ENCODE peak calls at places on chromosome 18, in four cellular contexts. B, A, I and N are unnamed samples.

GRCh38 chr18:7741640-7742039 is 174.5 kb downstream of the PTPRM start:
- DNase-seq in B (no peak), A (no peak), I (no peak), N (no peak)

GRCh38 chr18:56468379-56468778 is 170.0 kb downstream of the TXNL1 start:
- DNase-seq in A (no peak), I (no peak), B (no peak), N (no peak)

GRCh38 chr18:39448942-39449341 is 1883.3 kb upstream of the CELF4 start:
- DNase-seq in I (no peak), A (no peak), B (no peak), N (no peak)

GRCh38 chr18:9984025-9984424 is 70.2 kb downstream of the VAPA start:
- DNase-seq in B (no peak), I (no peak), A (no peak), N (no peak)

GRCh38 chr18:36314098-36314497 is 16.6 kb downstream of the FHOD3 start:
- DNase-seq in I (no peak), B (no peak), A (peak), N (no peak)

GRCh38 chr18:36628435-36629094 is 200.2 kb downstream of the TPGS2 start:
- DNase-seq in B (no peak), I (no peak), A (no peak), N (no peak)

GRCh38 chr18:44678725-44679055 is 2.0 kb upstream of the SETBP1 start:
- DNase-seq in I (no peak), A (no peak), B (no peak), N (no peak)

GRCh38 chr18:13539050-13539449 is 187.3 kb downstream of the FAM210A start:
- DNase-seq in I (no peak), B (no peak), A (no peak), N (no peak)

GRCh38 chr18:44887227-44887631 is 206.5 kb downstream of the SETBP1 start:
- DNase-seq in A (no peak), B (peak), I (no peak), N (peak)

GRCh38 chr18:37006742-37007141 is 177.8 kb downstream of the KIAA1328 start:
- DNase-seq in A (no peak), B (peak), I (no peak), N (no peak)

GRCh38 chr18:58247363-58247834 is 203.4 kb downstream of the NEDD4L start:
- DNase-seq in I (no peak), A (peak), B (no peak), N (no peak)

GRCh38 chr18:36179562-36180334 is 7.5 kb upstream of the MOCOS start:
- DNase-seq in B (no peak), A (peak), I (peak), N (no peak)

GRCh38 chr18:75070625-75071483 is 138.1 kb downstream of the PTGR3 start:
- DNase-seq in B (peak), A (peak), I (peak), N (peak)

GRCh38 chr18:23856466-23857175 is 157.9 kb upstream of the TTC39C start:
- DNase-seq in I (no peak), B (no peak), A (no peak), N (peak)

GRCh38 chr18:8625693-8626092 is 16.5 kb downstream of the RAB12 start:
- DNase-seq in B (no peak), I (no peak), A (no peak), N (no peak)

GRCh38 chr18:60372598-60372997 is at the start of gene MC4R:
- DNase-seq in B (no peak), I (no peak), A (no peak), N (no peak)

GRCh38 chr18:3758531-3758930 is 308.6 kb downstream of the TGIF1 start:
- DNase-seq in I (no peak), B (no peak), A (no peak), N (no peak)

GRCh38 chr18:35242426-35242825 is 1.6 kb downstream of the ZNF397 start:
- DNase-seq in A (no peak), I (no peak), B (no peak), N (no peak)

GRCh38 chr18:10715791-10716190 is 190.0 kb downstream of the NAPG start:
- DNase-seq in I (no peak), B (no peak), A (peak), N (no peak)

GRCh38 chr18:21406111-21406510 is 164.1 kb downstream of the GREB1L start:
- DNase-seq in A (no peak), I (no peak), B (no peak), N (no peak)

GRCh38 chr18:26909599-26910290 is 44.2 kb upstream of the AQP4 start:
- DNase-seq in B (no peak), A (peak), I (no peak), N (no peak)

GRCh38 chr18:48763714-48764100 is 187.1 kb downstream of the SMAD7 start:
- DNase-seq in B (no peak), A (no peak), I (no peak), N (no peak)

GRCh38 chr18:10298346-10298745 is 156.1 kb upstream of the APCDD1 start:
- DNase-seq in A (no peak), I (no peak), B (no peak), N (no peak)

GRCh38 chr18:34659579-34660517 is 50.2 kb upstream of the DTNA start:
- DNase-seq in B (no peak), I (peak), A (peak), N (peak)

GRCh38 chr18:28995319-28995718 is 818.4 kb upstream of the CDH2 start:
- DNase-seq in A (no peak), I (no peak), B (no peak), N (no peak)
- TF ChIP-seq CTCF in A (no peak), I (no peak), B (no peak), N (peak)

GRCh38 chr18:61957801-61958516 is 65.2 kb upstream of the RNF152 start:
- DNase-seq in A (no peak), I (no peak), B (no peak), N (no peak)
- TF ChIP-seq CTCF in A (no peak), I (no peak), B (no peak), N (no peak)

DNA sequence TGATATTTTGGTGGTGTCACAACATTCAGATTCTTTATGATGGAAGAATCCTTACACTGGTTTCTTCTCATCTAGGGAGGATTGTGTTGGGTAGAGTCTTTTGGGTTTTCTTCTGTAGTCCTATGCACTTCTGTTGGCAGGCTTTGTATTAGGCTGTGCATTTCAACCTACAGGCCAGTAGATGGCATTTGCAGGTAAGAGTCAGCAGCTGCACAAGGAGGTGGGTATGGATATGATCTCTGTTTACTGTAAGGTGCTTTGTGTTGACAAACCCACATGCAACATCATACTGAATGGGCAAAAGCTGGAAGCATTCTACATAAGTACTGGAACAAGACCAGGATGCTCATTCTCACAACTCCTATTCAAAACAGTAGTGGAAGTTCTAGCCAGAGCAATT is 656.8 kb downstream of the METTL4 start:
- DNase-seq in B (no peak), I (no peak), A (no peak), N (peak)
- TF ChIP-seq CTCF in B (no peak), I (no peak), A (no peak), N (peak)

GRCh38 chr18:67766930-67767329 is 250.4 kb upstream of the DSEL start:
- DNase-seq in I (no peak), A (no peak), B (no peak), N (peak)
- TF ChIP-seq CTCF in I (no peak), A (no peak), B (no peak), N (no peak)

DNA sequence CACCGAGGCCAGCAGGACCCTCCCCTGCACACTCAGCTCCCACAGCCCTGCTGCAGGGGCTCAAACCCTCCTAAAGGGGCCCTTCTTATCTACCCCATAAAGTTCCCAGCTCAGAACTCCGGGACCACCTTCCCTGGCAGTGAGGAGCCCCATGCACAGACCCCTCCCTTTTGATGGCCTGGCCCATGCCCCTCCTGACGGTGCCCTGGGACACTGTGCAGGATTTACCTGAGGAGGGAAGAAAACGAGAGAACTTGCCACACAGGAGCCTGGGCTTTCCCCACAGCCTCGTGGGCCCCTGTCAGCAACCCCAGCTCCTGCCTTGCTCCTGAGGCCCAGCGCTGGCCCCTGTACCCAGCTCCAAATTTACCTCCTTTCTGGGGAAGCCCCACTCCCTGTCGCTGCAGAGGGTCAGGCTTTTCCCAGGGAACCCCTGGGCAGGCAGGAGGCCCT is 206.3 kb upstream of the SALL3 start:
- DNase-seq in I (no peak), A (no peak), B (no peak), N (no peak)
- TF ChIP-seq CTCF in I (no peak), A (no peak), B (no peak), N (no peak)

GRCh38 chr18:25256439-25256838 is 95.5 kb downstream of the ZNF521 start:
- DNase-seq in I (no peak), B (no peak), A (no peak), N (no peak)
- TF ChIP-seq CTCF in I (no peak), B (no peak), A (no peak), N (no peak)

GRCh38 chr18:63099848-63100625 is 219.5 kb downstream of the BCL2 start:
- DNase-seq in B (peak), I (no peak), A (no peak), N (no peak)
- TF ChIP-seq CTCF in B (no peak), I (no peak), A (no peak), N (no peak)

GRCh38 chr18:5841518-5841917 is 53.8 kb downstream of the TMEM200C start:
- DNase-seq in B (no peak), A (no peak), I (no peak), N (no peak)
- TF ChIP-seq CTCF in B (no peak), A (peak), I (no peak), N (no peak)

GRCh38 chr18:46448347-46448746 is 208.7 kb downstream of the LOXHD1 start:
- DNase-seq in I (no peak), A (no peak), B (no peak), N (no peak)

GRCh38 chr18:46449499-46449898 is 207.5 kb downstream of the LOXHD1 start:
- DNase-seq in B (no peak), I (no peak), A (no peak), N (no peak)

GRCh38 chr18:46447792-46448191 is 209.2 kb downstream of the LOXHD1 start:
- DNase-seq in I (no peak), A (no peak), B (no peak), N (no peak)

GRCh38 chr18:46447323-46447722 is 209.7 kb downstream of the LOXHD1 start:
- DNase-seq in B (no peak), A (no peak), I (no peak), N (no peak)

GRCh38 chr18:46449033-46449432 is 208.0 kb downstream of the LOXHD1 start:
- DNase-seq in I (no peak), B (no peak), A (no peak), N (no peak)
- TF ChIP-seq CTCF in I (no peak), B (no peak), A (no peak), N (no peak)

GRCh38 chr18:12121175-12122095 is 27.8 kb downstream of the ANKRD62 start:
- DNase-seq in A (no peak), B (no peak), I (no peak), N (no peak)
- TF ChIP-seq CTCF in A (no peak), B (no peak), I (no peak), N (peak)